ENCODE peak calls at places on chromosomes 13 and 19, in eight cellular contexts. H is Calu3; Z is germinal center; S is AG09309; L is pulmonary artery endothelial cell; C is activated CD4-positive, alpha-beta T cell treated with anti-CD3 and anti-CD28 coated beads for 24 hours; J is T-helper 1 cell; M is mucosa of gallbladder. I is an unnamed sample.

GRCh38 chr19:3458595-3459284 is 21.6 kb downstream of the SMIM24 start:
- DNase-seq in H (no peak), J (no peak), M (no peak), C (no peak), Z (no peak), S (no peak), L (peak; percentile 24), I (no peak)

GRCh38 chr19:31568724-31569123 is 219.5 kb upstream of the TSHZ3 start:
- DNase-seq in J (no peak), S (no peak), H (no peak), C (no peak), L (no peak), Z (no peak), M (no peak), I (no peak)

GRCh38 chr19:29293736-29294342 is 80.9 kb upstream of the UQCRFS1 start:
- DNase-seq in S (no peak), L (no peak), C (no peak), M (no peak), J (no peak), H (no peak), Z (no peak), I (no peak)

GRCh38 chr13:24233351-24233901 is 72.9 kb downstream of the SPATA13 start:
- DNase-seq in C (no peak), S (peak; percentile 7), H (no peak), Z (no peak), J (no peak), M (no peak), L (no peak), I (no peak)

GRCh38 chr19:27822336-27822735 is 1390.6 kb downstream of the UQCRFS1 start:
- DNase-seq in J (no peak), S (no peak), C (no peak), M (no peak), H (no peak), L (no peak), Z (no peak), I (no peak)

GRCh38 chr13:72839831-72840426 is 58.0 kb downstream of the PIBF1 start:
- DNase-seq in H (peak; percentile 44), Z (peak; percentile 53), S (peak; percentile 5), C (no peak), M (peak; percentile 58), J (peak; percentile 12), L (no peak), I (no peak)

GRCh38 chr13:46041335-46041934 is 11.1 kb downstream of the ZC3H13 start:
- DNase-seq in L (no peak), S (peak; percentile 13), H (no peak), C (no peak), M (no peak), Z (no peak), J (no peak), I (no peak)

GRCh38 chr13:95541308-95541707 is 11.2 kb upstream of the CLDN10 start:
- DNase-seq in M (no peak), Z (no peak), S (no peak), H (no peak), C (no peak), J (no peak), L (no peak), I (no peak)

GRCh38 chr19:32010071-32010470 is 335.3 kb upstream of the ZNF507 start:
- DNase-seq in C (no peak), H (no peak), Z (no peak), S (no peak), J (no peak), L (no peak), M (no peak), I (no peak)

GRCh38 chr19:35107541-35107939 is 8.1 kb upstream of the FXYD3 start:
- DNase-seq in C (no peak), L (no peak), H (peak; percentile 95), S (no peak), J (no peak), Z (no peak), M (peak; percentile 51), I (no peak)

GRCh38 chr19:7848779-7849457 is 18.9 kb downstream of the EVI5L start:
- DNase-seq in M (no peak), H (no peak), S (no peak), Z (no peak), J (no peak), C (no peak), L (no peak), I (no peak)

GRCh38 chr19:800360-801029 is 3.2 kb downstream of the PTBP1 start:
- DNase-seq in C (no peak), S (no peak), M (peak; percentile 63), J (no peak), Z (no peak), H (peak; percentile 36), L (no peak), I (no peak)

GRCh38 chr19:17127671-17128070 is 52.1 kb downstream of the MYO9B start:
- DNase-seq in C (no peak), Z (no peak), S (no peak), J (no peak), L (no peak), M (no peak), H (no peak), I (no peak)

GRCh38 chr13:41398494-41399190 is 58.7 kb upstream of the RGCC start:
- DNase-seq in S (no peak), C (no peak), H (no peak), J (no peak), Z (no peak), L (no peak), M (no peak), I (no peak)

GRCh38 chr19:3333662-3334061 is 32.7 kb upstream of the NFIC start:
- DNase-seq in Z (no peak), S (no peak), L (no peak), J (no peak), M (no peak), C (no peak), H (no peak), I (no peak)

GRCh38 chr19:50607874-50608785 is 31.6 kb downstream of the SYT3 start:
- DNase-seq in M (peak; percentile 73), S (no peak), L (peak; percentile 62), Z (peak; percentile 94), H (no peak), C (peak; percentile 84), J (peak; percentile 49), I (peak; percentile 67)

GRCh38 chr13:37349916-37350315 is 244.5 kb upstream of the CSNK1A1L start:
- DNase-seq in L (no peak), M (no peak), H (no peak), J (no peak), S (no peak), Z (no peak), C (no peak), I (no peak)

GRCh38 chr13:33639158-33639557 is 178.8 kb upstream of the RFC3 start:
- DNase-seq in M (peak; percentile 49), J (no peak), Z (no peak), C (no peak), H (no peak), S (peak; percentile 97), L (no peak), I (no peak)

GRCh38 chr19:5334366-5334739 is 6.3 kb downstream of the PTPRS start:
- DNase-seq in C (no peak), S (no peak), J (no peak), L (no peak), H (no peak), M (no peak), Z (no peak), I (no peak)

GRCh38 chr13:99280166-99280565 is 22.0 kb upstream of the GPR18 start:
- DNase-seq in M (no peak), C (no peak), Z (no peak), L (no peak), H (no peak), J (no peak), S (peak; percentile 86), I (no peak)

GRCh38 chr13:52027832-52028231 is 3.3 kb downstream of the UTP14C start:
- DNase-seq in Z (no peak), M (no peak), H (no peak), L (no peak), J (no peak), C (no peak), S (no peak), I (no peak)

GRCh38 chr13:72960114-72960513 is 98.7 kb upstream of the KLF5 start:
- DNase-seq in C (no peak), L (no peak), H (no peak), J (no peak), S (no peak), M (no peak), Z (no peak), I (no peak)

GRCh38 chr13:103097366-103097928 is 31.2 kb upstream of the SLC10A2 start:
- DNase-seq in C (no peak), H (no peak), J (no peak), M (no peak), S (no peak), Z (no peak), L (no peak), I (no peak)

GRCh38 chr13:99151516-99151915 is 49.1 kb upstream of the UBAC2 start:
- DNase-seq in C (no peak), M (no peak), L (no peak), Z (no peak), H (no peak), J (no peak), S (no peak), I (no peak)

GRCh38 chr19:23779645-23780044 is 21.0 kb upstream of the ZNF681 start:
- DNase-seq in M (no peak), L (no peak), C (no peak), H (no peak), S (no peak), J (no peak), Z (no peak), I (no peak)

GRCh38 chr19:50906217-50906616 is 5.0 kb downstream of the KLK4 start:
- DNase-seq in Z (peak; percentile 49), C (peak; percentile 26), S (no peak), L (no peak), M (no peak), H (peak; percentile 74), J (no peak), I (no peak)

GRCh38 chr13:77298403-77298802 is 28.5 kb downstream of the MYCBP2 start:
- DNase-seq in M (no peak), J (no peak), C (no peak), L (no peak), S (no peak), H (no peak), Z (peak; percentile 19), I (no peak)

GRCh38 chr13:86862137-86862536 is 809.0 kb upstream of the SLITRK5 start:
- DNase-seq in Z (no peak), C (no peak), J (no peak), S (no peak), L (no peak), M (no peak), H (no peak), I (no peak)

GRCh38 chr19:46378268-46378667 is 31.4 kb downstream of the PPP5C start:
- DNase-seq in M (no peak), J (no peak), H (no peak), Z (no peak), C (no peak), S (peak; percentile 93), L (no peak), I (no peak)

GRCh38 chr19:18503971-18504885 is 17.6 kb downstream of the ELL start:
- DNase-seq in H (peak; percentile 53), M (peak; percentile 80), Z (no peak), C (no peak), S (no peak), L (no peak), J (no peak), I (no peak)

GRCh38 chr13:41915096-41915495 is 45.8 kb downstream of the VWA8 start:
- DNase-seq in J (no peak), H (no peak), Z (no peak), L (no peak), C (no peak), M (no peak), S (no peak), I (no peak)

GRCh38 chr13:105778196-105778595 is 757.3 kb downstream of the EFNB2 start:
- DNase-seq in Z (no peak), L (no peak), H (no peak), J (no peak), C (no peak), M (no peak), S (no peak), I (no peak)

GRCh38 chr13:84951128-84951527 is 848.1 kb downstream of the SLITRK6 start:
- DNase-seq in J (no peak), H (no peak), S (no peak), Z (no peak), L (no peak), M (no peak), C (no peak), I (no peak)

GRCh38 chr19:10120538-10121198 is 969 bp upstream of the EIF3G start:
- DNase-seq in S (peak; percentile 81), L (peak; percentile 46), C (no peak), M (no peak), J (no peak), Z (no peak), H (no peak), I (no peak)